ENCODE peak calls at places on chromosomes 6 and 20, in four cellular contexts. T is GM12878, B is WTC11, O is K562. D is an unnamed sample.

GRCh38 chr6:137040393-137040792 is 4.4 kb downstream of the IL20RA start:
- DNase-seq in O (no peak), T (no peak), B (no peak), D (no peak)

GRCh38 chr6:122042851-122043250 is 356.6 kb upstream of the HSF2 start:
- DNase-seq in O (no peak), B (no peak), T (no peak), D (no peak)

GRCh38 chr20:50256577-50256976 is 65.9 kb downstream of the CEBPB start:
- DNase-seq in T (no peak), B (no peak), O (peak), D (no peak)

GRCh38 chr6:48973486-48973885 is 489.6 kb downstream of the MMUT start:
- DNase-seq in T (no peak), B (no peak), O (no peak), D (no peak)

GRCh38 chr6:39814236-39814635 is 22.1 kb downstream of the DAAM2 start:
- DNase-seq in T (no peak), B (no peak), O (no peak), D (no peak)

GRCh38 chr6:41941280-41942044 is at the start of gene CCND3:
- DNase-seq in T (peak), O (peak), B (peak), D (peak)

GRCh38 chr20:47406849-47407682 is 50.6 kb upstream of the ZMYND8 start:
- DNase-seq in B (no peak), T (no peak), O (no peak), D (no peak)

GRCh38 chr6:110398778-110399177 is 16.6 kb downstream of the DDO start:
- DNase-seq in T (no peak), O (no peak), B (no peak), D (no peak)

DNA sequence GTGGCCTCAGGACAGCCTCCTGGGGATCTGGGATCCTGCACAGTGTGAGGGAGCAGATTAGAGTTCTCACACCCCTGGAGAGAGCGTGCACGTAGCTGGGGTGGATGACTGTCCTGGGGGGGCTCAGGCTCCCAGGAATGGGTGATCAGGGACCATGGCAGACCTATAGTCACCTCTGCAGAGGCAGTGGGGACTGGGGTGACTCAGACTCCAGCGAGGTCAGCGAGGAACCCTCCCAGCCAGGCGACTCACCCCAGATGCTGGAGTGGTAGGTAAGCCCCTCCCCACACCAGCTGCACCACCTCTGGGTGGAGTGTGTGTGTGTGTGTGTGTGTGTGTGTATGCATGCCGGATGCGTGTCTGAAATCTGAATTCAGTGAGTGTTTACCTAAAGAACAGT is 17.3 kb upstream of the GTSF1L start:
- DNase-seq in T (no peak), O (no peak), B (no peak), D (no peak)
- TF ChIP-seq SP1 in T (no peak), O (no peak), B (no peak), D (no peak)

DNA sequence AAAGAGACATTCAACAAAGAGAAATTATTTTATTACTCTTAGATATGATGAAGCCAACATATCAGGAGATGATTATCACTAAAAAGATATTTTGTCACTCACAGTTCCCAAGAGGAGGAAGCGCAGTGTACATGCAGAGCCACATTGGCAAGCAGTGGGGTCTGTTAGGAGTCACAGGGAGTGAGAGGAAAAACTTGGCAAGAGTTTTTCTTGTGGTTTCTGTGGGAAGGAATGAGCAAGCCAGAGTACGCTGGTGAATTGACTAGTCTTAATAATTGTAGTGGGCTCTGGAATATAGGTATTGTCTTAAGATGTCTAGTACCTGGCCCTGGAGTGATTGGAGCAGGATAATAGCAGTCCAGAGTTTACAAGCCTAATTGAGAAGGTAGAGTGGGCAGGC is 1095.2 kb downstream of the GRIK2 start:
- DNase-seq in B (no peak), T (no peak), O (no peak), D (no peak)
- TF ChIP-seq MAX in B (no peak), T (no peak), O (no peak), D (no peak)

GRCh38 chr20:38631155-38632022 is 29.8 kb downstream of the ARHGAP40 start:
- DNase-seq in O (no peak), B (no peak), T (no peak), D (no peak)

GRCh38 chr20:38630727-38631126 is 29.1 kb downstream of the ARHGAP40 start:
- DNase-seq in B (no peak), T (no peak), O (no peak), D (no peak)

GRCh38 chr20:38640486-38640885 is 38.9 kb downstream of the ARHGAP40 start:
- DNase-seq in B (no peak), T (no peak), O (no peak), D (no peak)

GRCh38 chr20:38633577-38634093 is 32.0 kb downstream of the ARHGAP40 start:
- DNase-seq in O (peak), B (peak), T (no peak), D (peak)

DNA sequence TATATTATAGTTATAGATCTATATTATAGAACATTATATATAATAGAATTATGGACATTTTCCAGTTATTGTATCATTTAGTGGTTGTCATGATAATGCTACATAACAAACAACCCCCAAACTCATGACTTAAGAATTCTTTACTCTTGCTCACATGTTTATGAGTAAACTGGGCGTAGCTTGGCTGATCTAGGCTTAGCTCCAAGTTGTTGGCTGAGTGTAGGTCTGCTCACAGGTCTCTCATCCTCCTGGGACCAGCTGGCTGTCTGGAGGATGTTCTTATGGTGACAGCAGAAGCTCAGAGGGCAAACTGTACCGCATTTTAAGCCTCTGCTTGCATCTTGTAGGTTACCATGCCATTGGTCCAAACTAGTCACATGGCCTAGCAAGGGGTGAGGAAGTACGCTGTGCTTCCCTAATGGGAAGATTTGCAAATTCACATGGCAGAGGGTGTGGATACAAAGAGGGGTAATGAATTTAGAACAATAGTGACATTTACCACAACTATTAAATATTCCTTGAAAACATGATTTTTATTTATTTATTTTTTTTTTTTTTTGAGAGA is 34.2 kb downstream of the ARHGAP40 start:
- DNase-seq in O (peak), T (no peak), B (no peak), D (no peak)
- TF ChIP-seq ETV6 in O (no peak), T (no peak), B (no peak), D (no peak)

GRCh38 chr6:152272486-152272885 is 364.7 kb downstream of the SYNE1 start:
- DNase-seq in B (no peak), T (no peak), O (no peak), D (no peak)
- TF ChIP-seq SP1 in B (no peak), T (no peak), O (no peak), D (no peak)

DNA sequence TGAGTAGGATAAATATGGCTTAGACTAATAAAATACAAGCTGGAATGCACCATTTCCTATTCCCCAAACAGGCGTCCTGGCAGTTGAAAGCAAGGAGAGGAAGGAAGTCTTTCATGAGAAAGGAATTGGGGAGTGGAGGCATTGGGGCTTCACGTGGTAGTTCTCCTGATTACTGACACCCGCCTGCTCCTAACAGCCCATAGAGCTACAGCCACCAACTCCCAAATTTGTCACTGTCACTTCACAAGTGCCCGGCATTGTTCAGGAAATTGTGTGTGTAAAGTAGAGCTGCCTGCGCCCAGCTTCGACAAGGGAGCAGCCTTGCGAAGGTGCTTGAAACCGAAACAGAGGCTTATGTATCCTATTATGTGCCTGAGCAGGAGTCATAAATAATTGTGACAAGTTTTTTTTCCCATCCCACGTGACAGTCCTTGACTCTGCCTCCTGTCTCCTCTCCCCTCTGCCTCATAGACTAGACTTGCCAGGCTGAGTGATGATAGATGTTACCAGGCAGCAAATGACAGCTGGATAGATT is 301.7 kb upstream of the ZFP64 start:
- DNase-seq in B (no peak), O (no peak), T (no peak), D (no peak)
- TF ChIP-seq MAX in B (no peak), O (no peak), T (no peak), D (no peak)

DNA sequence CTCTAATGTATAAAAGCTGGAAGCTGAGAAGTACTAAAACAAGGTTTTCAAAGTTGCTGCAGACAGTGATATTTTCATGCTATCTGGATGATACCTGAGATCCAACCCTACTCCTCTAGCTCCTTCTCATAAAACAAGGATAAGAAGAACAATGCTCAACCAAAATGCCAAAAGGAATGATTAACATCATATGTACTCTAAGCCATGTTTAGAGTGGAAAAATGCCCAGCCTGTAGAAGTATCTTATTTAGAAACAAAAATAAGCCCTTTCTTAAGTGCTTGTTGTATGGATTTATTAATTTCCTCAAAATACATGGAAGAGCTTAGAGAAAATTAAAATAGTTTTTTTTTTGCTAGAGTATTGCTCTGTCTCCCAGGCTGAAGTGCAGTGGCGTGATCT is 23.7 kb downstream of the ECHDC1 start:
- DNase-seq in B (no peak), O (no peak), T (no peak), D (no peak)
- TF ChIP-seq ETV6 in B (no peak), O (no peak), T (no peak), D (no peak)

DNA sequence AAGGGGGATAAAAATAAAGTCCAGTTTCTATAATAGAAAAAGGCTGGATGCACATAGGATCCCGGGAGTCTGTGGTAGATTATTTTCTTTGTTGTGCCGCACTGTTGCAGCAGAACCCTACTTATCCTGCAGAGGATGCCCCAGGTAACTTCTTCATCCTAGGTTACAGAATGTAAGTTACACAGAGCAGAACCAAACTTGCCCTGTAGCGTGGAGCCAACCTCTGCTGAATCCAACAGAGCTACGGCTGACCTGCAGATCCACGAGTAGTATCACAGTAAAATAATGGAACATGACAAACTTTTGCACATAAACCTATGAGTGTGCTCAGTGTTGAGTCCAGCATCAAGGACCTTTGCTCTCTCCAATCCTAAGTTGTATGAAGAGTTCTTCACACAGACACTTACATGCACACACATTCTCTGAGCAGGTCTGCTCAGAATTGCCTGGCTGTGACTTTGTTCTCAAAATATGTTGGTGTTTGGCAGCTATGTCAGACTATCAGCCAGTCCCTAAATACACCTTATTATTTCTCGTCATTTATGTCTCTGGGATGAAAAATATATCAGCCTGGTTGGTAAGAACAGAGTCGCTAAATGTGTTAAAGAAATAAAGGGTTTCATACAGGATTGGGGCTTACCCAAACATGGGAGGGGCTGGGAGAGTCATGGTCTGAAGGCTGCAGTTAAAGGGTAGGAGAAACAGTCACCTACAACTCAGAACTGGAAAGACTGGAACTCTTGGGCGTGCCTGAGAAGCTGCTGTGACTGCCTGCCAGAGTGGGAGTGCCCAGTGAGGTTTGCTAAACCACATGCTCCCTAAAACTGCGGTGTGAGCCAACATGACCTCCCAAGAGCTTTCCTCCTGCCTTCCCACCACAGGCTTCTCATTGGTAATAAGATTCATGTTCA is 165.1 kb upstream of the SLC24A3 start:
- DNase-seq in O (no peak), T (no peak), B (no peak), D (no peak)
- TF ChIP-seq SP1 in O (no peak), T (no peak), B (no peak), D (no peak)